ENCODE peak calls at places on chromosomes 7 and 10, in four cellular contexts. N is HepG2, C is GM12878, X is H1. R is an unnamed sample. For H3K36me3, the result is how much of the 10 kb centered on the place peaks cover.

GRCh38 chr7:92639213-92639896 is 49.2 kb upstream of the FAM133B start:
- DNase-seq in N (no peak), C (no peak), X (no peak), R (no peak)

GRCh38 chr10:110857265-110858158 is 14.2 kb upstream of the PDCD4 start:
- DNase-seq in C (peak), N (peak), X (no peak), R (no peak)

GRCh38 chr7:77800158-77800557 is 1.6 kb downstream of the PHTF2 start:
- DNase-seq in C (peak), N (no peak), X (no peak), R (no peak)

GRCh38 chr10:43648083-43648391 is 644 bp downstream of the ZNF32 start:
- DNase-seq in X (no peak), C (no peak), N (no peak), R (no peak)

GRCh38 chr7:68384581-68384980 is 1213.7 kb upstream of the AUTS2 start:
- DNase-seq in N (no peak), X (no peak), C (no peak), R (no peak)

GRCh38 chr7:122552769-122553168 is 146.1 kb downstream of the RNF133 start:
- DNase-seq in C (no peak), X (no peak), N (no peak), R (no peak)

GRCh38 chr7:116942503-116942902 is 10.8 kb upstream of the ST7 start:
- DNase-seq in C (no peak), N (no peak), X (no peak), R (no peak)

GRCh38 chr7:7918736-7919448 is 49.7 kb upstream of the GLCCI1 start:
- DNase-seq in C (peak), X (no peak), N (no peak), R (no peak)

GRCh38 chr7:77631820-77632219 is 64.4 kb upstream of the RSBN1L start:
- DNase-seq in C (no peak), N (no peak), X (no peak), R (no peak)

GRCh38 chr7:43465581-43466554 is 117.0 kb upstream of the STK17A start:
- DNase-seq in X (no peak), N (no peak), C (no peak), R (no peak)

GRCh38 chr7:47795631-47796030 is 152.6 kb downstream of the PKD1L1 start:
- DNase-seq in N (no peak), C (no peak), X (no peak), R (no peak)

GRCh38 chr7:99446096-99446495 is 7.4 kb downstream of the CPSF4 start:
- DNase-seq in C (no peak), N (no peak), X (no peak), R (no peak)

GRCh38 chr10:127996586-127996985 is 89.7 kb downstream of the PTPRE start:
- DNase-seq in C (no peak), X (no peak), N (no peak), R (no peak)

GRCh38 chr7:8579661-8580060 is 146.3 kb downstream of the NXPH1 start:
- DNase-seq in C (no peak), N (no peak), X (no peak), R (no peak)

GRCh38 chr10:125166658-125167057 is 6.3 kb upstream of the CTBP2 start:
- DNase-seq in N (no peak), C (no peak), X (no peak), R (no peak)

GRCh38 chr10:125172694-125173093 is 12.3 kb upstream of the CTBP2 start:
- DNase-seq in N (no peak), C (no peak), X (no peak), R (no peak)

GRCh38 chr10:125171402-125172316 is 11.3 kb upstream of the CTBP2 start:
- DNase-seq in X (no peak), C (no peak), N (no peak), R (no peak)

GRCh38 chr10:125169279-125169678 is 8.9 kb upstream of the CTBP2 start:
- DNase-seq in X (no peak), N (no peak), C (no peak), R (no peak)

DNA sequence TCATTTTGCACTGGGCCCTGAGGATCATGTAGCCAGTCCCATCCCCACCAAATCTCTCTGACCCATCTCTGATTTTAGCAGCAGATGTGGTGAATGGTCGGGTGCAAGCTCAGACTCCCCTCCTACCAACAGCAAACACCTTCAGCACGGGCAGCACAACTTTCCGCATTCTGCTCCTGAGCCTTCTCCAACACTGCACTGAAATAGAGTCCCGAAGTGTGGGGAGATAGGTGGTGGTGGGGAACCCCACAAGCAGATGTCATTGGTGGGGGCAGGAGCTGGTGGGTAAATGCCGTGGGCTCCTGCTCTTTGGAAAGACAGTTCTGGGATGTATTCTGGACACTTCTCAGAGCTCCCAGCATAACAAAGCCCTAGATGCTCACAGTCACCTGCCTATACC is 9.6 kb upstream of the CTBP2 start:
- DNase-seq in C (no peak), N (no peak), X (no peak), R (no peak)
- TF ChIP-seq ZNF274 in C (no peak), N (no peak), X (no peak), R (no peak)

GRCh38 chr7:107390921-107391320 is 78.9 kb upstream of the GPR22 start:
- DNase-seq in N (peak), C (no peak), X (no peak), R (peak)
- TF ChIP-seq SUZ12 in N (no peak), C (no peak), X (no peak), R (no peak)

GRCh38 chr10:1185911-1186692 is 129.9 kb downstream of the WDR37 start:
- DNase-seq in C (no peak), X (no peak), N (no peak), R (no peak)
- H3K36me3 ChIP-seq in C (under half), X (under half), N (under half), R (under half)

DNA sequence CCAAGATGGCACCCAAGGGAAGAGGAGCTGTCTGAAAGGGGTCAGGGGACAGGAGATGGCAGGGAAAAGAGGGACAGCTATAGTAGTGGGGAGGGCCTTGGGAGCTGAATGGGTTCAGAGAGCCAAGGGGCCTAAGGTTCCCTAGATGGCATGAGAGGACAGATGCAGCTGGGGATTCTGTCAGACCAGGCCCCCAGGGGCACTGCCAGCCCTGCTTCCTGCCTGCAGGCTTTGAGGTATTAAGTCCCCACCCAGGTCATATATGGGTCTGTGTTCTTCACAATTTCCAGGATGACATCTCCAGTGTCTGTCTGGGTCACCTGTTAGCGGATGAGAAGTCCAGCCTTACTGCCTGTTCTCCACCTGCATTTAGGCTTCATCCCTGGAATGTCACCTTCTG is 56.7 kb downstream of the NEURL1 start:
- DNase-seq in N (no peak), X (no peak), C (no peak), R (no peak)
- TF ChIP-seq ZNF274 in N (no peak), X (no peak), C (no peak), R (no peak)

R was measured in NT2/D1.